ENCODE peak calls at places on chromosomes 13 and 19, in five cellular contexts. Z is CD4-positive, CD25-positive, alpha-beta regulatory T cell; A is GM12878; C is hepatocyte; W is OCI-LY7. M is an unnamed sample.

GRCh38 chr13:36297259-36297599 is 385 bp downstream of the CCDC169 start:
- DNase-seq in W (no peak), Z (no peak), A (no peak), C (no peak), M (no peak)

GRCh38 chr19:10769533-10770491 is 51.9 kb downstream of the DNM2 start:
- DNase-seq in Z (no peak), C (peak), W (peak), A (no peak), M (no peak)

GRCh38 chr13:108276060-108276459 is 6.5 kb downstream of the TNFSF13B start:
- DNase-seq in W (no peak), A (no peak), C (no peak), Z (no peak), M (no peak)

GRCh38 chr19:1274852-1275259 is 474 bp upstream of the FAM174C start:
- DNase-seq in Z (no peak), A (no peak), W (no peak), C (no peak), M (peak)

GRCh38 chr13:110226051-110226562 is 80.8 kb downstream of the COL4A1 start:
- DNase-seq in Z (no peak), A (no peak), C (no peak), W (no peak), M (no peak)

GRCh38 chr13:44108345-44108858 is 228.7 kb downstream of the LACC1 start:
- DNase-seq in A (no peak), Z (no peak), W (no peak), C (peak), M (no peak)

GRCh38 chr19:18197941-18198340 is 4.9 kb downstream of the MPV17L2 start:
- DNase-seq in A (no peak), W (no peak), Z (no peak), C (no peak), M (no peak)

GRCh38 chr19:17648097-17648660 is 40.0 kb downstream of the UNC13A start:
- DNase-seq in W (peak), C (no peak), Z (no peak), A (no peak), M (peak)

GRCh38 chr13:30340367-30341184 is 33.2 kb upstream of the KATNAL1 start:
- DNase-seq in A (no peak), Z (no peak), W (no peak), C (peak), M (no peak)

GRCh38 chr19:40610396-40611064 is 9.4 kb downstream of the LTBP4 start:
- DNase-seq in Z (peak), W (no peak), C (no peak), A (no peak), M (peak)

GRCh38 chr19:29579308-29579910 is 26.7 kb upstream of the POP4 start:
- DNase-seq in A (no peak), W (no peak), Z (no peak), C (no peak), M (no peak)

GRCh38 chr13:50412046-50412617 is 396.9 kb downstream of the KCNRG start:
- DNase-seq in Z (no peak), A (no peak), W (no peak), C (peak), M (no peak)

GRCh38 chr13:47678201-47678963 is 322.7 kb downstream of the SUCLA2 start:
- DNase-seq in C (no peak), W (no peak), A (no peak), Z (no peak), M (no peak)

GRCh38 chr13:73531014-73531413 is 472.2 kb downstream of the KLF5 start:
- DNase-seq in Z (no peak), C (no peak), W (no peak), A (no peak), M (no peak)
- H3K4me3 ChIP-seq in Z (no peak), C (no peak), W (no peak), A (no peak), M (no peak)

GRCh38 chr19:35116085-35116801 is 620 bp downstream of the FXYD3 start:
- DNase-seq in C (peak), Z (no peak), W (no peak), A (no peak), M (peak)

GRCh38 chr19:35117791-35118190 is 2.2 kb downstream of the FXYD3 start:
- DNase-seq in C (no peak), W (no peak), A (no peak), Z (no peak), M (no peak)

GRCh38 chr19:35114656-35115537 is 726 bp upstream of the FXYD3 start:
- DNase-seq in W (peak), A (no peak), C (peak), Z (peak), M (peak)

GRCh38 chr19:35117017-35117570 is 1.5 kb downstream of the FXYD3 start:
- DNase-seq in W (no peak), C (no peak), Z (no peak), A (no peak), M (no peak)

DNA sequence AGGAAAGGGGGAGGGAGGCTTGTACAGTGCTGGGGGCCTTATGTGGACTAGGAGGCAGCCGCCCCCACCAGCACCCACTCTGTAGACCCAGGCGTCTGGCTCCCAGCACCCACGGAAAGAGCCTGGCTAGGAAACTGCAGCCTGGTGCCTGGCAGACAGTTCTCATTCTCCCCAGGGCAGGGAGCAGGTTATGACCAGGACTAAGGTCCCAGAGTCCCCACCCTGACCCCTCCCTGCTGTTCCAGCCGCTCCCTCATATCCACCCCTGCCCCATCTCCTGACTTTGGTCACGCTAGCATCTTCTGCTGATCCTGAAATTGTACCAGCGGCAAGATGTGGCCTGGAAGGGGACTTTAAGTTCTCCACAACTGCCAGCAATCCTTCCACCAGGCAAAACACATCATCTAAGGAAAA is at the start of gene FXYD3:
- DNase-seq in C (no peak), Z (no peak), A (no peak), W (no peak), M (no peak)
- H3K4me3 ChIP-seq in C (peak), Z (no peak), A (no peak), W (peak), M (peak)

GRCh38 chr13:113122571-113123225 is at the start of gene F10:
- DNase-seq in C (peak), Z (no peak), W (no peak), A (no peak), M (peak)
- H3K4me3 ChIP-seq in C (peak), Z (no peak), W (no peak), A (no peak), M (peak)

DNA sequence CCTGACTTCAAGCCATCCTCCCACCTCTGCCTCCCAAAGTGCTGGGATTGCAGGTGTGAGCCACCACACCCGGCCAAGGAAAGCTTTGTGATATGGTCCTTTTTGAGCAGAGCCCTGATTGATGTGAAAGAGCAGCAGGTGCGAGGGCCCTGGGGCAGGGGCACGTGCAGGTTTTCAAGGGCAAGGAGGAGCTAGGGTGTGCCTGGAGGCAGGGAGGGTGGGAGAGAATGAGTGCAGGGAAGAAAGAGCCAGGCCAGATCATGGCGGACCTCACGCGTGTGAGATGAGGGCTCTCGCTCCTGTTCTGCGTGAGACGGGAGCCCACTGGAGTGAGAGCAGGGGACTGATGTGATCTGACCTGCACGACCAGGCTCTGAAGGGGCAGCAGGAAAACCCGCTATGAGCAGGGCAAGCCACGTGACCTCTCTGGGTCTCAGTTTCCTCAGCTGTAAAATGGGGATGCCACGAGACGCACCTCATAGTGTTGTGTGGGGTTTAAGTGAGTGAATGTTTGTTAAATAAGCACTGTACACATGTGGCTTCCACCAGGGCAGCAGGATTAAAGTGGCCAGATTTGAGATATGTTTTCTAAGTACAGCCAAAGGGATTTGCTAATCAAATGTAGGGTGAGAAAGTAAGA is 25.8 kb downstream of the FAAP24 start:
- DNase-seq in C (no peak), W (no peak), A (no peak), Z (no peak), M (no peak)
- H3K4me3 ChIP-seq in C (no peak), W (no peak), A (no peak), Z (no peak), M (no peak)

GRCh38 chr19:38735257-38735686 is 9.0 kb downstream of the CAPN12 start:
- DNase-seq in A (no peak), Z (peak), C (peak), W (peak), M (peak)

GRCh38 chr19:38734426-38735256 is 9.6 kb downstream of the CAPN12 start:
- DNase-seq in Z (no peak), A (peak), C (peak), W (peak), M (peak)

GRCh38 chr19:38733241-38733492 is 11.1 kb downstream of the CAPN12 start:
- DNase-seq in W (no peak), C (no peak), A (no peak), Z (no peak), M (no peak)

GRCh38 chr19:38733493-38734175 is 10.6 kb downstream of the CAPN12 start:
- DNase-seq in Z (no peak), W (peak), A (no peak), C (peak), M (peak)

GRCh38 chr19:38734176-38734425 is 10.2 kb downstream of the CAPN12 start:
- DNase-seq in C (no peak), W (no peak), A (no peak), Z (no peak), M (no peak)
- H3K4me3 ChIP-seq in C (no peak), W (no peak), A (peak), Z (no peak), M (peak)

M was measured in lower lobe of right lung.